ENCODE peak calls at places on chromosome 14, in six cellular contexts. One of them, this sample, is unnamed.

GRCh38 chr14:61296707-61297502 is 15.8 kb upstream of the TMEM30B start:
- DNase-seq in DMS153: peak; percentile 17
- DNase-seq in activated effector memory CD4-positive, alpha-beta T cell treated with anti-CD3 and anti-CD28 coated beads, Interleukin-2, amount 50 U/mL, for 16 hours: no peak
- DNase-seq in nucleus accumbens: no peak
- DNase-seq in OCI-LY7: peak; percentile 42
- DNase-seq in LoVo: peak; percentile 16
- DNase-seq in this sample: peak; percentile 53

GRCh38 chr14:89902876-89903275 is 51.7 kb downstream of the EFCAB11 start:
- DNase-seq in DMS153: no peak
- DNase-seq in activated effector memory CD4-positive, alpha-beta T cell treated with anti-CD3 and anti-CD28 coated beads, Interleukin-2, amount 50 U/mL, for 16 hours: no peak
- DNase-seq in nucleus accumbens: no peak
- DNase-seq in OCI-LY7: no peak
- DNase-seq in LoVo: no peak
- DNase-seq in this sample: no peak

GRCh38 chr14:98961191-98961590 is 310.8 kb downstream of the BCL11B start:
- DNase-seq in DMS153: no peak
- DNase-seq in activated effector memory CD4-positive, alpha-beta T cell treated with anti-CD3 and anti-CD28 coated beads, Interleukin-2, amount 50 U/mL, for 16 hours: no peak
- DNase-seq in nucleus accumbens: no peak
- DNase-seq in OCI-LY7: no peak
- DNase-seq in LoVo: no peak
- DNase-seq in this sample: no peak

GRCh38 chr14:70317969-70318634 is 41.4 kb downstream of the COX16 start:
- DNase-seq in DMS153: peak; percentile 34
- DNase-seq in activated effector memory CD4-positive, alpha-beta T cell treated with anti-CD3 and anti-CD28 coated beads, Interleukin-2, amount 50 U/mL, for 16 hours: no peak
- DNase-seq in nucleus accumbens: peak; percentile 2
- DNase-seq in OCI-LY7: peak; percentile 9
- DNase-seq in LoVo: peak; percentile 66
- DNase-seq in this sample: peak; percentile 81

GRCh38 chr14:76328457-76329137 is 47.3 kb upstream of the ESRRB start:
- DNase-seq in DMS153: no peak
- DNase-seq in activated effector memory CD4-positive, alpha-beta T cell treated with anti-CD3 and anti-CD28 coated beads, Interleukin-2, amount 50 U/mL, for 16 hours: no peak
- DNase-seq in nucleus accumbens: no peak
- DNase-seq in OCI-LY7: no peak
- DNase-seq in LoVo: no peak
- DNase-seq in this sample: no peak

GRCh38 chr14:54226103-54226502 is 170.7 kb upstream of the CDKN3 start:
- DNase-seq in DMS153: no peak
- DNase-seq in activated effector memory CD4-positive, alpha-beta T cell treated with anti-CD3 and anti-CD28 coated beads, Interleukin-2, amount 50 U/mL, for 16 hours: no peak
- DNase-seq in nucleus accumbens: no peak
- DNase-seq in OCI-LY7: no peak
- DNase-seq in LoVo: no peak
- DNase-seq in this sample: no peak

GRCh38 chr14:77151245-77151644 is 9.7 kb upstream of the ZDHHC22 start:
- DNase-seq in DMS153: no peak
- DNase-seq in activated effector memory CD4-positive, alpha-beta T cell treated with anti-CD3 and anti-CD28 coated beads, Interleukin-2, amount 50 U/mL, for 16 hours: no peak
- DNase-seq in nucleus accumbens: peak; percentile 12
- DNase-seq in OCI-LY7: peak; percentile 45
- DNase-seq in LoVo: no peak
- DNase-seq in this sample: peak; percentile 32

GRCh38 chr14:24958271-24958670 is 91.7 kb downstream of the STXBP6 start:
- DNase-seq in DMS153: no peak
- DNase-seq in activated effector memory CD4-positive, alpha-beta T cell treated with anti-CD3 and anti-CD28 coated beads, Interleukin-2, amount 50 U/mL, for 16 hours: no peak
- DNase-seq in nucleus accumbens: no peak
- DNase-seq in OCI-LY7: no peak
- DNase-seq in LoVo: no peak
- DNase-seq in this sample: no peak

GRCh38 chr14:99995700-99996356 is 69.4 kb upstream of the EVL start:
- DNase-seq in DMS153: no peak
- DNase-seq in activated effector memory CD4-positive, alpha-beta T cell treated with anti-CD3 and anti-CD28 coated beads, Interleukin-2, amount 50 U/mL, for 16 hours: peak; percentile 83
- DNase-seq in nucleus accumbens: peak; percentile 48
- DNase-seq in OCI-LY7: peak; percentile 89
- DNase-seq in LoVo: peak; percentile 63
- DNase-seq in this sample: peak; percentile 65

GRCh38 chr14:92651106-92651792 is 97.2 kb downstream of the LGMN start:
- DNase-seq in DMS153: no peak
- DNase-seq in activated effector memory CD4-positive, alpha-beta T cell treated with anti-CD3 and anti-CD28 coated beads, Interleukin-2, amount 50 U/mL, for 16 hours: peak; percentile 90
- DNase-seq in nucleus accumbens: no peak
- DNase-seq in OCI-LY7: peak; percentile 12
- DNase-seq in LoVo: no peak
- DNase-seq in this sample: no peak

GRCh38 chr14:69634871-69635270 is 23.5 kb downstream of the SUSD6 start:
- DNase-seq in DMS153: no peak
- DNase-seq in activated effector memory CD4-positive, alpha-beta T cell treated with anti-CD3 and anti-CD28 coated beads, Interleukin-2, amount 50 U/mL, for 16 hours: no peak
- DNase-seq in nucleus accumbens: no peak
- DNase-seq in OCI-LY7: no peak
- DNase-seq in LoVo: no peak
- DNase-seq in this sample: no peak

GRCh38 chr14:82642425-82642824 is 1108.8 kb upstream of the SEL1L start:
- DNase-seq in DMS153: no peak
- DNase-seq in activated effector memory CD4-positive, alpha-beta T cell treated with anti-CD3 and anti-CD28 coated beads, Interleukin-2, amount 50 U/mL, for 16 hours: no peak
- DNase-seq in nucleus accumbens: peak; percentile 2
- DNase-seq in OCI-LY7: no peak
- DNase-seq in LoVo: no peak
- DNase-seq in this sample: peak; percentile 86

GRCh38 chr14:69328317-69328716 is 68.4 kb downstream of the GALNT16 start:
- DNase-seq in DMS153: no peak
- DNase-seq in activated effector memory CD4-positive, alpha-beta T cell treated with anti-CD3 and anti-CD28 coated beads, Interleukin-2, amount 50 U/mL, for 16 hours: peak; percentile 60
- DNase-seq in nucleus accumbens: no peak
- DNase-seq in OCI-LY7: no peak
- DNase-seq in LoVo: no peak
- DNase-seq in this sample: no peak

GRCh38 chr14:96409701-96410100 is 17.8 kb downstream of the AK7 start:
- DNase-seq in DMS153: no peak
- DNase-seq in activated effector memory CD4-positive, alpha-beta T cell treated with anti-CD3 and anti-CD28 coated beads, Interleukin-2, amount 50 U/mL, for 16 hours: no peak
- DNase-seq in nucleus accumbens: no peak
- DNase-seq in OCI-LY7: no peak
- DNase-seq in LoVo: no peak
- DNase-seq in this sample: no peak

GRCh38 chr14:47438650-47439140 is 236.7 kb downstream of the MDGA2 start:
- DNase-seq in DMS153: no peak
- DNase-seq in activated effector memory CD4-positive, alpha-beta T cell treated with anti-CD3 and anti-CD28 coated beads, Interleukin-2, amount 50 U/mL, for 16 hours: no peak
- DNase-seq in nucleus accumbens: no peak
- DNase-seq in OCI-LY7: no peak
- DNase-seq in LoVo: no peak
- DNase-seq in this sample: no peak

GRCh38 chr14:103872492-103873113 is 25.2 kb upstream of the PPP1R13B start:
- DNase-seq in DMS153: no peak
- DNase-seq in activated effector memory CD4-positive, alpha-beta T cell treated with anti-CD3 and anti-CD28 coated beads, Interleukin-2, amount 50 U/mL, for 16 hours: no peak
- DNase-seq in nucleus accumbens: no peak
- DNase-seq in OCI-LY7: peak; percentile 31
- DNase-seq in LoVo: no peak
- DNase-seq in this sample: no peak

GRCh38 chr14:39430762-39431415 is 1.3 kb downstream of the FBXO33 start:
- DNase-seq in DMS153: no peak
- DNase-seq in activated effector memory CD4-positive, alpha-beta T cell treated with anti-CD3 and anti-CD28 coated beads, Interleukin-2, amount 50 U/mL, for 16 hours: no peak
- DNase-seq in nucleus accumbens: no peak
- DNase-seq in OCI-LY7: peak; percentile 8
- DNase-seq in LoVo: no peak
- DNase-seq in this sample: no peak

GRCh38 chr14:69657961-69658360 is 46.6 kb downstream of the SUSD6 start:
- DNase-seq in DMS153: peak; percentile 53
- DNase-seq in activated effector memory CD4-positive, alpha-beta T cell treated with anti-CD3 and anti-CD28 coated beads, Interleukin-2, amount 50 U/mL, for 16 hours: no peak
- DNase-seq in nucleus accumbens: no peak
- DNase-seq in OCI-LY7: no peak
- DNase-seq in LoVo: peak; percentile 55
- DNase-seq in this sample: peak; percentile 77

GRCh38 chr14:97025722-97026121 is 228.5 kb downstream of the VRK1 start:
- DNase-seq in DMS153: no peak
- DNase-seq in activated effector memory CD4-positive, alpha-beta T cell treated with anti-CD3 and anti-CD28 coated beads, Interleukin-2, amount 50 U/mL, for 16 hours: no peak
- DNase-seq in nucleus accumbens: no peak
- DNase-seq in OCI-LY7: no peak
- DNase-seq in LoVo: no peak
- DNase-seq in this sample: no peak

GRCh38 chr14:38616959-38617358 is 361.1 kb upstream of the CLEC14A start:
- DNase-seq in DMS153: peak; percentile 50
- DNase-seq in activated effector memory CD4-positive, alpha-beta T cell treated with anti-CD3 and anti-CD28 coated beads, Interleukin-2, amount 50 U/mL, for 16 hours: no peak
- DNase-seq in nucleus accumbens: peak; percentile 2
- DNase-seq in OCI-LY7: no peak
- DNase-seq in LoVo: no peak
- DNase-seq in this sample: no peak

GRCh38 chr14:55136241-55136640 is 7.2 kb downstream of the LGALS3 start:
- DNase-seq in DMS153: no peak
- DNase-seq in activated effector memory CD4-positive, alpha-beta T cell treated with anti-CD3 and anti-CD28 coated beads, Interleukin-2, amount 50 U/mL, for 16 hours: no peak
- DNase-seq in nucleus accumbens: no peak
- DNase-seq in OCI-LY7: no peak
- DNase-seq in LoVo: no peak
- DNase-seq in this sample: no peak

GRCh38 chr14:35963209-35963608 is 137.1 kb downstream of the BRMS1L start:
- DNase-seq in DMS153: no peak
- DNase-seq in activated effector memory CD4-positive, alpha-beta T cell treated with anti-CD3 and anti-CD28 coated beads, Interleukin-2, amount 50 U/mL, for 16 hours: no peak
- DNase-seq in nucleus accumbens: no peak
- DNase-seq in OCI-LY7: no peak
- DNase-seq in LoVo: no peak
- DNase-seq in this sample: no peak

GRCh38 chr14:79293482-79293881 is 917.8 kb downstream of the DIO2 start:
- DNase-seq in DMS153: no peak
- DNase-seq in activated effector memory CD4-positive, alpha-beta T cell treated with anti-CD3 and anti-CD28 coated beads, Interleukin-2, amount 50 U/mL, for 16 hours: no peak
- DNase-seq in nucleus accumbens: no peak
- DNase-seq in OCI-LY7: no peak
- DNase-seq in LoVo: no peak
- DNase-seq in this sample: no peak